ENCODE peak calls at places on chromosomes 4 and X, in ten cellular contexts. One of them, this sample, is unnamed.

GRCh38 chrX:31609130-31609529 is 537.3 kb upstream of the FTHL17 start:
- DNase-seq in EH: peak; percentile 91
- DNase-seq in bronchial epithelial cell: peak; percentile 93
- DNase-seq in NCI-H1436: no peak
- DNase-seq in head of caudate nucleus: no peak
- DNase-seq in fibroblast of villous mesenchyme: peak; percentile 84
- DNase-seq in IMR-90: peak; percentile 91
- DNase-seq in CD4-positive, alpha-beta memory T cell: no peak
- DNase-seq in lung: no peak
- DNase-seq in HEK293T: no peak
- DNase-seq in this sample: no peak

GRCh38 chr4:169115897-169116254 is 105.8 kb upstream of the CBR4 start:
- DNase-seq in EH: peak; percentile 97
- DNase-seq in bronchial epithelial cell: peak; percentile 100
- DNase-seq in NCI-H1436: peak; percentile 50
- DNase-seq in head of caudate nucleus: peak; percentile 72
- DNase-seq in fibroblast of villous mesenchyme: peak; percentile 91
- DNase-seq in IMR-90: peak; percentile 99
- DNase-seq in CD4-positive, alpha-beta memory T cell: no peak
- DNase-seq in lung: peak; percentile 65
- DNase-seq in HEK293T: no peak
- DNase-seq in this sample: no peak

GRCh38 chr4:54173281-54173912 is 55.7 kb upstream of the PDGFRA start:
- DNase-seq in EH: peak; percentile 29
- DNase-seq in bronchial epithelial cell: no peak
- DNase-seq in NCI-H1436: no peak
- DNase-seq in head of caudate nucleus: no peak
- DNase-seq in fibroblast of villous mesenchyme: no peak
- DNase-seq in IMR-90: no peak
- DNase-seq in CD4-positive, alpha-beta memory T cell: no peak
- DNase-seq in lung: no peak
- DNase-seq in HEK293T: no peak
- DNase-seq in this sample: no peak

GRCh38 chr4:159026329-159026728 is 76.5 kb upstream of the RAPGEF2 start:
- DNase-seq in EH: no peak
- DNase-seq in bronchial epithelial cell: no peak
- DNase-seq in NCI-H1436: no peak
- DNase-seq in head of caudate nucleus: no peak
- DNase-seq in fibroblast of villous mesenchyme: no peak
- DNase-seq in IMR-90: no peak
- DNase-seq in CD4-positive, alpha-beta memory T cell: no peak
- DNase-seq in lung: no peak
- DNase-seq in HEK293T: no peak
- DNase-seq in this sample: no peak

GRCh38 chr4:99321241-99322191 is at the start of gene ADH1B:
- DNase-seq in EH: no peak
- DNase-seq in bronchial epithelial cell: no peak
- DNase-seq in NCI-H1436: no peak
- DNase-seq in head of caudate nucleus: no peak
- DNase-seq in fibroblast of villous mesenchyme: no peak
- DNase-seq in IMR-90: no peak
- DNase-seq in CD4-positive, alpha-beta memory T cell: no peak
- DNase-seq in lung: no peak
- DNase-seq in HEK293T: no peak
- DNase-seq in this sample: no peak

GRCh38 chrX:41677661-41678060 is 11.1 kb upstream of the GPR34 start:
- DNase-seq in EH: peak; percentile 22
- DNase-seq in bronchial epithelial cell: no peak
- DNase-seq in NCI-H1436: no peak
- DNase-seq in head of caudate nucleus: no peak
- DNase-seq in fibroblast of villous mesenchyme: peak; percentile 19
- DNase-seq in IMR-90: no peak
- DNase-seq in CD4-positive, alpha-beta memory T cell: no peak
- DNase-seq in lung: no peak
- DNase-seq in HEK293T: no peak
- DNase-seq in this sample: no peak

GRCh38 chr4:189858445-189858844 is 82.2 kb upstream of the FRG1 start:
- DNase-seq in EH: no peak
- DNase-seq in bronchial epithelial cell: no peak
- DNase-seq in NCI-H1436: no peak
- DNase-seq in head of caudate nucleus: no peak
- DNase-seq in fibroblast of villous mesenchyme: no peak
- DNase-seq in IMR-90: no peak
- DNase-seq in CD4-positive, alpha-beta memory T cell: no peak
- DNase-seq in lung: no peak
- DNase-seq in HEK293T: no peak
- DNase-seq in this sample: no peak

GRCh38 chr4:119946359-119946758 is 120.3 kb downstream of the MAD2L1 start:
- DNase-seq in EH: no peak
- DNase-seq in bronchial epithelial cell: no peak
- DNase-seq in NCI-H1436: no peak
- DNase-seq in head of caudate nucleus: no peak
- DNase-seq in fibroblast of villous mesenchyme: no peak
- DNase-seq in IMR-90: peak; percentile 39
- DNase-seq in CD4-positive, alpha-beta memory T cell: no peak
- DNase-seq in lung: no peak
- DNase-seq in HEK293T: no peak
- DNase-seq in this sample: no peak

GRCh38 chrX:74270393-74270792 is 33.6 kb upstream of the ZCCHC13 start:
- DNase-seq in EH: no peak
- DNase-seq in bronchial epithelial cell: no peak
- DNase-seq in NCI-H1436: no peak
- DNase-seq in head of caudate nucleus: no peak
- DNase-seq in fibroblast of villous mesenchyme: no peak
- DNase-seq in IMR-90: no peak
- DNase-seq in CD4-positive, alpha-beta memory T cell: no peak
- DNase-seq in lung: no peak
- DNase-seq in HEK293T: no peak
- DNase-seq in this sample: no peak

GRCh38 chrX:42102586-42103282 is 179.4 kb upstream of the CASK start:
- DNase-seq in EH: no peak
- DNase-seq in bronchial epithelial cell: no peak
- DNase-seq in NCI-H1436: no peak
- DNase-seq in head of caudate nucleus: no peak
- DNase-seq in fibroblast of villous mesenchyme: no peak
- DNase-seq in IMR-90: no peak
- DNase-seq in CD4-positive, alpha-beta memory T cell: no peak
- DNase-seq in lung: no peak
- DNase-seq in HEK293T: no peak
- DNase-seq in this sample: no peak

This sample was measured in NCI-H1930.